ENCODE peak calls at places on chromosomes 16 and 17, in four cellular contexts. P is HepG2, A is GM12878, W is K562. K is an unnamed sample.

GRCh38 chr16:71883193-71883848 is 661 bp downstream of the ZNF821 start:
- DNase-seq in P (no peak), A (no peak), W (peak), K (peak)

GRCh38 chr16:12021578-12022265 is 45.2 kb downstream of the SNX29 start:
- DNase-seq in P (no peak), A (no peak), W (no peak), K (no peak)

GRCh38 chr16:52624891-52625290 is 77.9 kb upstream of the TOX3 start:
- DNase-seq in W (no peak), P (no peak), A (no peak), K (no peak)

GRCh38 chr17:49193513-49194296 is 16.7 kb downstream of the GNGT2 start:
- DNase-seq in P (no peak), A (peak), W (peak), K (peak)

GRCh38 chr16:67843343-67843765 is 1.2 kb downstream of the THAP11 start:
- DNase-seq in P (no peak), A (no peak), W (no peak), K (no peak)

GRCh38 chr16:787978-788398 is at the start of gene RPUSD1:
- DNase-seq in A (no peak), P (no peak), W (no peak), K (no peak)

GRCh38 chr17:37614391-37614790 is 5.2 kb upstream of the SYNRG start:
- DNase-seq in P (no peak), A (no peak), W (no peak), K (no peak)

GRCh38 chr17:13550291-13550690 is 51.4 kb downstream of the HS3ST3A1 start:
- DNase-seq in P (no peak), W (no peak), A (no peak), K (no peak)

GRCh38 chr17:42845556-42845917 is 1.2 kb downstream of the AOC2 start:
- DNase-seq in W (no peak), P (no peak), A (no peak), K (no peak)

GRCh38 chr17:2926019-2926650 is 129.9 kb downstream of the RAP1GAP2 start:
- DNase-seq in W (no peak), P (no peak), A (no peak), K (no peak)

GRCh38 chr17:5249615-5250014 is 15.0 kb upstream of the SCIMP start:
- DNase-seq in W (peak), P (peak), A (no peak), K (peak)

GRCh38 chr17:36921131-36921851 is 16.0 kb upstream of the LHX1 start:
- DNase-seq in W (no peak), P (peak), A (no peak), K (peak)

GRCh38 chr17:39763046-39763800 is 25.5 kb downstream of the GRB7 start:
- DNase-seq in A (no peak), P (no peak), W (no peak), K (no peak)

GRCh38 chr17:35368086-35368824 is 5.2 kb downstream of the SLFN11 start:
- DNase-seq in W (no peak), P (no peak), A (peak), K (no peak)

GRCh38 chr17:79986441-79987186 is 49.1 kb downstream of the TBC1D16 start:
- DNase-seq in W (peak), P (peak), A (no peak), K (no peak)

GRCh38 chr16:54931041-54931756 is 534 bp downstream of the IRX5 start:
- DNase-seq in W (peak), P (no peak), A (no peak), K (peak)

GRCh38 chr17:32487460-32488176 is 825 bp downstream of the CDK5R1 start:
- DNase-seq in W (no peak), P (no peak), A (no peak), K (peak)

GRCh38 chr17:1865252-1866037 is 35.6 kb downstream of the RPA1 start:
- DNase-seq in W (peak), P (peak), A (no peak), K (peak)

GRCh38 chr16:371729-372521 is 1.6 kb upstream of the MRPL28 start:
- DNase-seq in P (no peak), W (no peak), A (no peak), K (no peak)

GRCh38 chr17:49616546-49617205 is 41.0 kb downstream of the NXPH3 start:
- DNase-seq in P (no peak), W (no peak), A (no peak), K (no peak)

GRCh38 chr17:55818026-55818425 is 67.2 kb downstream of the PCTP start:
- DNase-seq in W (no peak), P (no peak), A (no peak), K (no peak)

GRCh38 chr17:48593840-48594411 is 347 bp upstream of the HOXB5 start:
- DNase-seq in W (peak), A (no peak), P (peak), K (peak)

GRCh38 chr16:85722497-85722896 is 28.4 kb downstream of the C16orf74 start:
- DNase-seq in P (no peak), A (no peak), W (no peak), K (no peak)

GRCh38 chr17:40818733-40819527 is 3.5 kb downstream of the KRT10 start:
- DNase-seq in W (peak), A (no peak), P (peak), K (peak)

DNA sequence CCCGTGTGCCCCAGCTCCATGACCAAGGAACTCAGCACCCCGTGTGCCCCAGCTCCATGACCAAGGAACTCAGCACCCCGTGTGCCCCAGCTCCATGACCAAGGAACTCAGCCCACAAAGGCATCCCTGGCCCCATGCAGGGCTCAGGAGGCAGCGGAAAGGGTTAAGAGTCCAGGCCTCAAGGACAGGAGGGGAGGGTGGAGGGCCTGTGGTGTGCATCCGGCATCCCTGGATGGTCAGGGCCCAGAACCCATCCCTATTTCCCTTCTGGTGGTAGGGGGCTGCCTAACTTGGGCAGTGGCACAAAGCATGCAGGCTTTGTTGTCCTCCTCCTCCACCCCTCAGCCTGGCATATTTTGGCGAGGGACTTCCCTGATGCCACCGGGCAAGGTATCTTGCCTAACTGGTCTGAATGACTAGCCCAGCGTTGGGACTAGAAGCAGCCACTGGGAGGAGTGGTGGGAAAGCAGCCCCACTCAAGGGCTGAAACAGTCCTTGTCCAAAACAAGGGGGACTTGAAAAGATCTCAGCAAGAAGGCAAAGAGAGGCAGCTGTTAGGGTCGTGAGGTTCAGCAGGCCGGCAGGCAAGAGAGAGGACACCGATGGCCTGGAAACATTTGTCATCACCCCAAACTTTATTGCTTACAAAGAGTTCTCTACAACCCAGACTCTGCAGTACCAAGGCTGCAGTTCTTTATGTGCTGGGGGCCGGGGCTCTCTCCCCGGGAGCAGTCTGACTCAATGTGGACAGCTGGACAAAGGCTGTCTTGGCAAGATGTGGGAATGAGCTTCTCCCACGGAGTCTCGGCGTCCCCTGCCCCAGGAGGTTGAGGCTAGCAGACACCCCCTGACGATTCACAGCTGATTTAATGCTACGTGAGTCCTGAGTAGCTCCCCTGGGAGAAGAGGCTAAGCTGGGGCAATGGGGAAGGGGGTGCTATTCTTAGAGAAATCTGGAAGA is 902 bp upstream of the SPATA32 start:
- DNase-seq in W (no peak), A (no peak), P (no peak), K (no peak)
- H3K4me3 ChIP-seq in W (no peak), A (peak), P (no peak), K (no peak)

GRCh38 chr16:1817276-1817589 is 9.4 kb downstream of the HAGH start:
- DNase-seq in P (no peak), W (no peak), A (no peak), K (no peak)
- TF ChIP-seq CHD4 in P (no peak), W (no peak), A (no peak), K (no peak)

DNA sequence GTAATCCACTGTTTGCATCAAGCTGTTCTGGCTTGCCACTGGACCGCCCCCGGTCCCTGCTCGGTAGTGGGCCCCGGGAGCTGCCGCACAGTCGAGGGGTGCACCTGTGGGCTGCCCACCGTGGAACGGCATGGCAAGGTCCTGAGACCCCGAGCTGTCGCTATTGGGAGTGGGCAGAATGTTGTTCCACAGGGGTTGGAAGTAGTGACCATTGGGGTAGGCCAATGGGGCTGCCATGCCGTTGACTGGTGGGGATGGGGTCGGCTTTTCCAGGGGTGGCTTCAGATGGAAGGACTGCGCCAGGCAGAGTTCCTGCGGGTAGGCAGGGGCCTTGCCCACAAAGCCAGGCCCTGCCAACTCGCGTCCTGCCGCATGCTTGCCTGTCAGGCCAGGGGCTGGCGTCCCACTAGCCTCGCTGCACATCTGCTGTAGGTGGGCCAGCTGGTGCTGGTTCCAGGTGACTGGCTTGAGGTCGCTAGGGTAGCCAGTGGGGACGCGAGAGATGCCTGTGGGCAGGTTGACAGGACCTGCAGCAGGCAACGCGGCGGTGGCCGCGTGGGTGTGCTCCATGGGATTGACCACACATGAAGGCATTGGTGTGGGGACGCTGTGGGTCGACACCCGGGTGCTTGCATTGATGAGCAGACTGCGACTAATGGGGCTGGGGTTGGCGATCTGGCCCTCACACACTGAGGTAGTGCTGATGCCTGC is 14.8 kb downstream of the TRAF4 start:
- DNase-seq in W (no peak), A (no peak), P (no peak), K (no peak)
- H3K4me2 ChIP-seq in W (no peak), A (no peak), P (no peak), K (no peak)

GRCh38 chr16:28167730-28168129 is 44.0 kb downstream of the XPO6 start:
- DNase-seq in P (no peak), A (no peak), W (no peak), K (no peak)

GRCh38 chr16:28167221-28167620 is 44.5 kb downstream of the XPO6 start:
- DNase-seq in W (no peak), P (no peak), A (no peak), K (no peak)

GRCh38 chr16:28168991-28169554 is 42.7 kb downstream of the XPO6 start:
- DNase-seq in A (no peak), P (no peak), W (no peak), K (no peak)

GRCh38 chr16:28165549-28166046 is 46.2 kb downstream of the XPO6 start:
- DNase-seq in A (no peak), P (no peak), W (no peak), K (no peak)

GRCh38 chr16:28166394-28167208 is 45.2 kb downstream of the XPO6 start:
- DNase-seq in W (no peak), P (peak), A (no peak), K (no peak)
- H3K4me3 ChIP-seq in W (no peak), P (no peak), A (no peak), K (no peak)

GRCh38 chr17:11944587-11944986 is 52.7 kb downstream of the ZNF18 start:
- DNase-seq in A (no peak), W (no peak), P (no peak), K (no peak)
- TF ChIP-seq CHD4 in A (no peak), W (no peak), P (no peak), K (no peak)

DNA sequence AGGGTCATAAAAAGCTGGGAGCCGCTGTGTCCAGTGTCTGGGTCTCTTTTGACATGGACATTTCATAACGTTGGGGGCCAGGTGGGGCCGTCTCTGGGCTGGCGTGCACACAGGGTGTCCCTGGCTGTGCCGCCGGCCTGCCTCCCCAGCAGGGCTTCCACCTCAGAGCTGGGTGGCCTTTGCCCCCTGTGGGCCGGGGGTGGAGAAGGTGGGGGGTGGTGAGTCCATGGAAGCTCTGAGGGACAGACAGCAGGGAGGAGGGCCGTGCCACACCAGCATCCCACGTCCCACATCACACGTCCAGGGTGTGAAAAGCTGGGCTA is 908 bp upstream of the SNAI3 start:
- DNase-seq in P (no peak), W (no peak), A (no peak), K (no peak)
- H3K4me2 ChIP-seq in P (peak), W (peak), A (no peak), K (no peak)

DNA sequence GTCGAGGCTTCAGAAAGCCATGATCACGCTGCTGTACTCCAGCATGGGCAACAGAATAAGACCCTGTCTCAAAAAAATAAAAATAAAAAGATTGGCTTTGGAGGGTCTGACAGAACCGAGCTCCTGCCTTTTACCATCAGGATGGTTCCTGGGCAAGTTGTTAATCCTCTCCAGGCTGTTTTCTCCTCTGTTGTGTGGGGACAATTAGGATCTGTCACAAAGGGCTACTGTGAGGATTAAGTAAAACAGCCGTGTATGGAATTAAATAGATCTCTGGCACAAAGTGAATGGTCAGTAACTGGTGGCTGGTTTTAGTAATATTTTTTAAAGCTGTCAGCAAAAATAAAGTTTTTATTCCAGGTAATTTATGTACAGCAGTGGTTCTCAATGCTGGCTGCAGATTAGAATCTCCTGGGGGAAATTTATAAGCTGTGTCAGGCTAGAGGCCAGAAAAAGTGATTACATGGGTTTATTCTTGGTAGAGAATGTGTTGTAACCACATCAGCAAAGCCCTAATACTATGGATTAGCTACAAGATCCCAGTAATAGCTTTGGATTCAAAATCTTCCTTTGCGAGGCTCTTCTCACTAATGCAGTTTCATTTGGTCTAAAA is 47.2 kb downstream of the GPRC5B start:
- DNase-seq in W (no peak), P (no peak), A (no peak), K (no peak)
- H3K4me3 ChIP-seq in W (no peak), P (no peak), A (no peak), K (no peak)

GRCh38 chr17:77458202-77459017 is 317.6 kb downstream of the SEC14L1 start:
- DNase-seq in A (no peak), W (no peak), P (no peak), K (no peak)

GRCh38 chr17:77457572-77458201 is 316.9 kb downstream of the SEC14L1 start:
- DNase-seq in P (no peak), W (no peak), A (no peak), K (no peak)

GRCh38 chr17:77456271-77456950 is 315.6 kb downstream of the SEC14L1 start:
- DNase-seq in A (no peak), P (no peak), W (no peak), K (no peak)

GRCh38 chr17:77455878-77456234 is 315.1 kb downstream of the SEC14L1 start:
- DNase-seq in A (no peak), P (no peak), W (no peak), K (no peak)

DNA sequence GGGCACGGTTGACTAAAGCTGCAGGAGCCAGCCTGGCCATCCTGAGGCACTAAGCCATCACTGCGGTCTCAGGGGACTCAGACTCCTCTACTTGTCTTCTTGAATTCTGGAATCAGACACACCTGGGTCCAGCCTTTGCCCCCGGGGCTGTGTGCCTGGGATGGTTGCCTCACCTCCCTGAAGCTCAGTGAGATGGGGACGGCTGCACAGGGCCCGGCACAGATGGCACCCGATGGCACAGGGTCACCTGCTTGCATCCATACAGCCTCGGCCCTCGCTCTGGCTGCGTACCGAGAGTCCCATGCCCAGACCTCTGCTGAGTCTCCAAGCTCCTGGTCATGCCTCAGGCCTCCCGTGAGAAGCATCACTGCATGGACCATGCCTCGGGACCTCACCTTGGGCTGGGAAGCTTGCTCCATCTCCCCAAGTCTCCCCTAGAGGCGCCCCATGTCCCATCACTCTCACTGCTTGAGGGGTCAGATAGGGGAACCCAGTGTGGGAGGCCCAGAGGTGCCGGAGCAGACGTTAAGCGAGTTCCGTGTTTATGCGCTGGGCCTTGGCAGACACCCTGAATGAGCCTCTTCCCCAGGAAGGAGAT is 316.3 kb downstream of the SEC14L1 start:
- DNase-seq in A (no peak), P (no peak), W (no peak), K (no peak)
- TF ChIP-seq CHD4 in A (no peak), P (no peak), W (no peak), K (no peak)